ENCODE peak calls at places on chromosomes 12 and 14, in seven cellular contexts. One of them, this sample, is unnamed.
A peak's percentile ranks its signal among the peaks of the same experiment; 100 is the strongest.

GRCh38 chr14:56131865-56132830 is 13.9 kb downstream of the PELI2 start:
- DNase-seq in stomach: no peak
- DNase-seq in sigmoid colon: no peak
- DNase-seq in adrenal gland: no peak
- DNase-seq in A549: no peak
- DNase-seq in K562: no peak
- DNase-seq in spleen: no peak
- DNase-seq in this sample: no peak

GRCh38 chr12:79933580-79934264 is 1.2 kb downstream of the PPP1R12A start:
- DNase-seq in sigmoid colon: no peak
- DNase-seq in stomach: no peak
- DNase-seq in spleen: no peak
- DNase-seq in A549: no peak
- DNase-seq in adrenal gland: no peak
- DNase-seq in K562: no peak
- DNase-seq in this sample: no peak

GRCh38 chr12:13428538-13429265 is 232.2 kb downstream of the EMP1 start:
- DNase-seq in spleen: no peak
- DNase-seq in stomach: no peak
- DNase-seq in sigmoid colon: peak; percentile 66
- DNase-seq in K562: no peak
- DNase-seq in adrenal gland: no peak
- DNase-seq in A549: no peak
- DNase-seq in this sample: no peak

GRCh38 chr14:61585598-61586538 is 109.4 kb upstream of the HIF1A start:
- DNase-seq in A549: no peak
- DNase-seq in K562: no peak
- DNase-seq in sigmoid colon: peak; percentile 85
- DNase-seq in stomach: peak; percentile 61
- DNase-seq in spleen: peak; percentile 84
- DNase-seq in adrenal gland: peak; percentile 97
- DNase-seq in this sample: peak; percentile 5

GRCh38 chr14:50531595-50532501 is 521 bp downstream of the MAP4K5 start:
- DNase-seq in K562: no peak
- DNase-seq in A549: no peak
- DNase-seq in stomach: peak; percentile 48
- DNase-seq in spleen: peak; percentile 90
- DNase-seq in sigmoid colon: peak; percentile 81
- DNase-seq in adrenal gland: peak; percentile 53
- DNase-seq in this sample: peak; percentile 38

GRCh38 chr14:50230601-50231474 is 540 bp downstream of the SOS2 start:
- DNase-seq in adrenal gland: peak; percentile 59
- DNase-seq in sigmoid colon: peak; percentile 78
- DNase-seq in stomach: peak; percentile 41
- DNase-seq in spleen: peak; percentile 92
- DNase-seq in A549: peak; percentile 33
- DNase-seq in K562: no peak
- DNase-seq in this sample: peak; percentile 89

GRCh38 chr14:36426836-36427235 is 93.2 kb downstream of the NKX2-1 start:
- DNase-seq in stomach: no peak
- DNase-seq in K562: no peak
- DNase-seq in adrenal gland: no peak
- DNase-seq in sigmoid colon: no peak
- DNase-seq in spleen: no peak
- DNase-seq in A549: no peak
- DNase-seq in this sample: no peak

GRCh38 chr14:91307046-91307445 is 62.5 kb upstream of the GPR68 start:
- DNase-seq in K562: no peak
- DNase-seq in spleen: peak; percentile 66
- DNase-seq in A549: no peak
- DNase-seq in adrenal gland: no peak
- DNase-seq in stomach: no peak
- DNase-seq in sigmoid colon: no peak
- DNase-seq in this sample: no peak

GRCh38 chr12:115710104-115710564 is 567.4 kb downstream of the MED13L start:
- DNase-seq in stomach: no peak
- DNase-seq in spleen: no peak
- DNase-seq in sigmoid colon: no peak
- DNase-seq in adrenal gland: peak; percentile 23
- DNase-seq in A549: peak; percentile 7
- DNase-seq in K562: no peak
- DNase-seq in this sample: no peak

GRCh38 chr14:106378191-106378590 is 851.8 kb downstream of the TMEM121 start:
- DNase-seq in K562: peak; percentile 26
- DNase-seq in stomach: no peak
- DNase-seq in A549: no peak
- DNase-seq in sigmoid colon: no peak
- DNase-seq in spleen: no peak
- DNase-seq in adrenal gland: no peak
- DNase-seq in this sample: no peak
- TF ChIP-seq CTCF in K562: peak; percentile 64
- TF ChIP-seq CTCF in stomach: no peak
- TF ChIP-seq CTCF in A549: no peak
- TF ChIP-seq CTCF in sigmoid colon: no peak
- TF ChIP-seq CTCF in spleen: peak; percentile 51
- TF ChIP-seq CTCF in adrenal gland: no peak
- TF ChIP-seq CTCF in this sample: no peak

DNA sequence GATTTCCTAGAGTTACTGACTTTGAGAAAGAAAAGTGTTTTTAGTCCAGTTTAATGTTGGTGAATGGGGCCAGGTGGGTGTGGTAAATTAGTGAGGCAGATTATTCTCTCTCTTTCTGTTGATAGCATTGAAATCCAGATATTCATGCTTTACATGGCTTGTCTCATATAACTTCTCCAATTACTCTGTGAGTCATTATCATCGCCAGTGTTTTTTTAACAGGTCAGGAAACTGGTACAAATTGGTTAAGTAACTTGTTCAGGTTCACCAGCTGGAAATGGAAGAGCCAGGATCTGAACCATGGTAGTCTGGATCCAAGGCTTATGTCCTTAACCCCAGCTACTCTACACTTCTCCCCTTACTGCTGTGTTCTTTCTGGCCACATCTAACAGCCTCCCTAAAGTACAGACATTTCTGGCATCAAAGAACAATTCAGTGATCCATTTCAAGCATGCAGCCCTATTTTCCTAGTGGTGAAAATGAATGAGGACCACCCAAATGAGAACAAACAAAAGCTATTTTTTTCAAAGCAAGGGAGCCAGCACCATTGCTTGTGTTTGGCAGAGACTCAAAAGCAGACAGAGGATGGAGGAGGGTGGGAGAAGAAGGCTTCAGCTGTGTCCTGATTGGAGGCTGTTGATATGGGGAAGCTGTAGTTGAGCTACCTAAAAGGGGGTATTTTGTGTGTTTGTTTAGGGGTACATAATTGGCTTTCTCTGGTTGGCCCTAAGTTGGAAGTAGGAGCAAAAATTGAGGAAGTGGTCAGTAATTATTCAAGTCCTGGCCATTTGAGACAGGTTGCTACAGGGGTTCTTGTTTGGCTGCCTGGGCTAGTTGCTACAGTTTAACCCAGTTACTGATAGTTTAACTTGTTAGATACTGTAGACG is 1.7 kb downstream of the IRAK3 start:
- DNase-seq in K562: no peak
- DNase-seq in A549: no peak
- DNase-seq in adrenal gland: no peak
- DNase-seq in stomach: no peak
- DNase-seq in spleen: no peak
- DNase-seq in sigmoid colon: no peak
- DNase-seq in this sample: no peak
- H3K4me3 ChIP-seq in K562: no peak overlapping the region
- H3K4me3 ChIP-seq in A549: no peak overlapping the region
- H3K4me3 ChIP-seq in adrenal gland: no peak overlapping the region
- H3K4me3 ChIP-seq in stomach: no peak overlapping the region
- H3K4me3 ChIP-seq in spleen: peak overlapping the region; percentile 52
- H3K4me3 ChIP-seq in sigmoid colon: no peak overlapping the region
- H3K4me3 ChIP-seq in this sample: no peak overlapping the region

GRCh38 chr14:104665092-104665662 is 24.2 kb upstream of the INF2 start:
- DNase-seq in stomach: no peak
- DNase-seq in sigmoid colon: no peak
- DNase-seq in adrenal gland: no peak
- DNase-seq in A549: no peak
- DNase-seq in K562: no peak
- DNase-seq in spleen: no peak
- DNase-seq in this sample: no peak
- TF ChIP-seq POLR2A in stomach: peak; percentile 49
- TF ChIP-seq POLR2A in sigmoid colon: no peak
- TF ChIP-seq POLR2A in adrenal gland: no peak
- TF ChIP-seq POLR2A in A549: no peak
- TF ChIP-seq POLR2A in K562: no peak
- TF ChIP-seq POLR2A in spleen: no peak
- TF ChIP-seq POLR2A in this sample: no peak

GRCh38 chr12:109097435-109098141 is at the start of gene UNG:
- DNase-seq in sigmoid colon: peak; percentile 99
- DNase-seq in stomach: peak; percentile 98
- DNase-seq in adrenal gland: peak; percentile 98
- DNase-seq in spleen: peak; percentile 98
- DNase-seq in K562: peak; percentile 98
- DNase-seq in A549: peak; percentile 97
- DNase-seq in this sample: peak; percentile 99

GRCh38 chr12:109092484-109093021 is 719 bp downstream of the ALKBH2 start:
- DNase-seq in spleen: no peak
- DNase-seq in adrenal gland: no peak
- DNase-seq in A549: no peak
- DNase-seq in sigmoid colon: no peak
- DNase-seq in stomach: no peak
- DNase-seq in K562: no peak
- DNase-seq in this sample: no peak

GRCh38 chr12:109097140-109097434 is 310 bp upstream of the UNG start:
- DNase-seq in adrenal gland: no peak
- DNase-seq in A549: no peak
- DNase-seq in spleen: no peak
- DNase-seq in sigmoid colon: no peak
- DNase-seq in K562: no peak
- DNase-seq in stomach: no peak
- DNase-seq in this sample: no peak

GRCh38 chr12:109089683-109090082 is 3.6 kb downstream of the ALKBH2 start:
- DNase-seq in adrenal gland: no peak
- DNase-seq in stomach: no peak
- DNase-seq in spleen: no peak
- DNase-seq in K562: no peak
- DNase-seq in A549: no peak
- DNase-seq in sigmoid colon: no peak
- DNase-seq in this sample: no peak

GRCh38 chr12:109093022-109093918 is at the start of gene ALKBH2:
- DNase-seq in stomach: peak; percentile 95
- DNase-seq in spleen: peak; percentile 99
- DNase-seq in K562: peak; percentile 88
- DNase-seq in A549: peak; percentile 93
- DNase-seq in sigmoid colon: peak; percentile 96
- DNase-seq in adrenal gland: peak; percentile 96
- DNase-seq in this sample: peak; percentile 90
- TF ChIP-seq CTCF in stomach: peak; percentile 94
- TF ChIP-seq CTCF in spleen: peak; percentile 99
- TF ChIP-seq CTCF in K562: peak; percentile 98
- TF ChIP-seq CTCF in A549: peak; percentile 95
- TF ChIP-seq CTCF in sigmoid colon: peak; percentile 97
- TF ChIP-seq CTCF in adrenal gland: peak; percentile 98
- TF ChIP-seq CTCF in this sample: no peak

GRCh38 chr14:76375484-76375883 is 453 bp upstream of the ESRRB start:
- DNase-seq in adrenal gland: no peak
- DNase-seq in sigmoid colon: no peak
- DNase-seq in K562: no peak
- DNase-seq in spleen: no peak
- DNase-seq in A549: no peak
- DNase-seq in stomach: no peak
- DNase-seq in this sample: no peak

GRCh38 chr14:76376001-76376404 is at the start of gene ESRRB:
- DNase-seq in sigmoid colon: no peak
- DNase-seq in A549: peak; percentile 48
- DNase-seq in adrenal gland: no peak
- DNase-seq in stomach: no peak
- DNase-seq in spleen: no peak
- DNase-seq in K562: no peak
- DNase-seq in this sample: no peak

GRCh38 chr14:76377675-76378074 is 1.7 kb downstream of the ESRRB start:
- DNase-seq in sigmoid colon: no peak
- DNase-seq in adrenal gland: no peak
- DNase-seq in spleen: no peak
- DNase-seq in stomach: no peak
- DNase-seq in A549: no peak
- DNase-seq in K562: no peak
- DNase-seq in this sample: no peak

GRCh38 chr14:76376409-76376877 is 506 bp downstream of the ESRRB start:
- DNase-seq in adrenal gland: no peak
- DNase-seq in K562: no peak
- DNase-seq in spleen: no peak
- DNase-seq in sigmoid colon: no peak
- DNase-seq in stomach: no peak
- DNase-seq in A549: no peak
- DNase-seq in this sample: no peak

GRCh38 chr14:76376878-76377523 is 1.1 kb downstream of the ESRRB start:
- DNase-seq in A549: no peak
- DNase-seq in stomach: no peak
- DNase-seq in spleen: no peak
- DNase-seq in adrenal gland: no peak
- DNase-seq in K562: no peak
- DNase-seq in sigmoid colon: no peak
- DNase-seq in this sample: no peak
- H3K4me3 ChIP-seq in A549: peak overlapping the region; percentile 39
- H3K4me3 ChIP-seq in stomach: no peak overlapping the region
- H3K4me3 ChIP-seq in spleen: peak overlapping the region; percentile 4
- H3K4me3 ChIP-seq in adrenal gland: no peak overlapping the region
- H3K4me3 ChIP-seq in K562: no peak overlapping the region
- H3K4me3 ChIP-seq in sigmoid colon: no peak overlapping the region
- H3K4me3 ChIP-seq in this sample: no peak overlapping the region

GRCh38 chr12:70243510-70244331 is 488 bp downstream of the CNOT2 start:
- DNase-seq in K562: peak; percentile 84
- DNase-seq in spleen: peak; percentile 93
- DNase-seq in stomach: peak; percentile 60
- DNase-seq in sigmoid colon: peak; percentile 85
- DNase-seq in adrenal gland: peak; percentile 78
- DNase-seq in A549: peak; percentile 61
- DNase-seq in this sample: peak; percentile 43
- TF ChIP-seq POLR2A in K562: no peak
- TF ChIP-seq POLR2A in spleen: no peak
- TF ChIP-seq POLR2A in stomach: no peak
- TF ChIP-seq POLR2A in sigmoid colon: no peak
- TF ChIP-seq POLR2A in adrenal gland: no peak
- TF ChIP-seq POLR2A in A549: no peak
- TF ChIP-seq POLR2A in this sample: no peak

DNA sequence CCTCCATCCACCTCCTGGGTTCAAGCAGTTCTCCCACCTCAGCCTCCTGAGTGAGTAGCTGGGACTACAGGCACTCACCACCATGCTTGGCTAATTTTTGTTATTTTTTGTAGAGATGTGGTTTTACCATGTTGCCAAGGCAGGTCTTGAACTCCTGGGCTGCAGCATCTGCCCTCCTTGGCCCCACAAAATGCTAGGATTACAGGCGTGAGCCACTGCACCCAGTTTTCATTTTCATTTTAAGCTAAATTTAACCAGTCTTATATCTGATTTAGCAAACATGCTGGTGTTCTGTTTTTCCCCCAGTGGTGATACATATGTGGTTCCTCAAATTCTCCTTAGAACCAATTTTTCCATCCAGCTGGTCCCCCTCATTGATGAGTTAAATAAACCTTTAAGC is 43.8 kb upstream of the BICD1 start:
- DNase-seq in adrenal gland: no peak
- DNase-seq in stomach: no peak
- DNase-seq in spleen: no peak
- DNase-seq in sigmoid colon: no peak
- DNase-seq in K562: no peak
- DNase-seq in A549: no peak
- DNase-seq in this sample: peak; percentile 7
- TF ChIP-seq CTCF in adrenal gland: no peak
- TF ChIP-seq CTCF in stomach: no peak
- TF ChIP-seq CTCF in spleen: no peak
- TF ChIP-seq CTCF in sigmoid colon: no peak
- TF ChIP-seq CTCF in K562: no peak
- TF ChIP-seq CTCF in A549: no peak
- TF ChIP-seq CTCF in this sample: no peak

This sample was measured in lower leg skin.